ENCODE peak calls at places on chromosomes 5 and 9, in nine cellular contexts. Z, D, X, Y, N, A, E, V and G are unnamed samples.

GRCh38 chr9:77751341-77752091 is 103.4 kb upstream of the GNA14 start:
- DNase-seq in Z (peak; percentile 19), D (no peak), X (peak; percentile 51), Y (peak; percentile 75), N (no peak), A (no peak), E (no peak), V (peak; percentile 81), G (peak; percentile 56)

GRCh38 chr5:6504677-6505414 is 56.2 kb downstream of the UBE2QL1 start:
- DNase-seq in Z (no peak), D (no peak), X (no peak), Y (peak; percentile 99), N (no peak), A (no peak), E (no peak), V (peak; percentile 4), G (no peak)

GRCh38 chr9:7691909-7692308 is 107.7 kb downstream of the DMAC1 start:
- DNase-seq in Z (no peak), D (no peak), X (no peak), Y (no peak), N (no peak), A (no peak), E (no peak), V (no peak), G (no peak)

GRCh38 chr5:112156211-112156610 is 262.9 kb downstream of the EPB41L4A start:
- DNase-seq in Z (no peak), D (no peak), X (no peak), Y (no peak), N (no peak), A (no peak), E (no peak), V (no peak), G (no peak)

GRCh38 chr9:110255417-110256141 is 728 bp downstream of the TXN start:
- DNase-seq in Z (peak; percentile 63), D (peak; percentile 22), X (peak; percentile 49), Y (peak; percentile 64), N (peak; percentile 56), A (peak; percentile 91), E (peak; percentile 80), V (peak; percentile 16), G (no peak)

GRCh38 chr5:160479220-160479619 is 57.6 kb downstream of the PTTG1 start:
- DNase-seq in Z (no peak), D (no peak), X (no peak), Y (no peak), N (no peak), A (no peak), E (no peak), V (no peak), G (no peak)

GRCh38 chr9:18848657-18849056 is 184.4 kb downstream of the SAXO1 start:
- DNase-seq in Z (no peak), D (no peak), X (no peak), Y (no peak), N (no peak), A (no peak), E (no peak), V (no peak), G (no peak)

GRCh38 chr9:120436937-120437592 is 142.9 kb downstream of the CDK5RAP2 start:
- DNase-seq in Z (no peak), D (no peak), X (no peak), Y (no peak), N (no peak), A (no peak), E (peak; percentile 72), V (no peak), G (no peak)

GRCh38 chr9:125513634-125514413 is 193.2 kb downstream of the MAPKAP1 start:
- DNase-seq in Z (peak; percentile 27), D (no peak), X (peak; percentile 33), Y (peak; percentile 77), N (no peak), A (peak; percentile 73), E (peak; percentile 47), V (peak; percentile 56), G (peak; percentile 17)

GRCh38 chr5:125210241-125210947 is 464.0 kb upstream of the ZNF608 start:
- DNase-seq in Z (no peak), D (no peak), X (no peak), Y (no peak), N (no peak), A (no peak), E (no peak), V (no peak), G (no peak)

GRCh38 chr5:156411-157072 is 34.8 kb upstream of the LRRC14B start:
- DNase-seq in Z (no peak), D (no peak), X (no peak), Y (no peak), N (no peak), A (peak; percentile 52), E (no peak), V (no peak), G (no peak)

GRCh38 chr5:91712718-91713117 is 329.6 kb upstream of the ARRDC3 start:
- DNase-seq in Z (no peak), D (no peak), X (no peak), Y (no peak), N (no peak), A (no peak), E (no peak), V (no peak), G (no peak)

GRCh38 chr9:4077499-4078102 is 222.3 kb downstream of the GLIS3 start:
- DNase-seq in Z (peak; percentile 66), D (peak; percentile 28), X (peak; percentile 71), Y (peak; percentile 72), N (no peak), A (peak; percentile 87), E (peak; percentile 92), V (peak; percentile 39), G (no peak)

GRCh38 chr9:87640385-87640795 is 85.5 kb upstream of the CTSL start:
- DNase-seq in Z (peak; percentile 74), D (no peak), X (no peak), Y (no peak), N (no peak), A (peak; percentile 84), E (peak; percentile 79), V (peak; percentile 86), G (no peak)

GRCh38 chr5:109041319-109041718 is 293.6 kb downstream of the FER start:
- DNase-seq in Z (no peak), D (no peak), X (no peak), Y (no peak), N (no peak), A (no peak), E (no peak), V (no peak), G (no peak)

GRCh38 chr9:91177081-91177480 is 184.6 kb downstream of the AUH start:
- DNase-seq in Z (no peak), D (peak; percentile 6), X (no peak), Y (no peak), N (no peak), A (no peak), E (no peak), V (no peak), G (no peak)

GRCh38 chr5:172010278-172010677 is 3.8 kb upstream of the FBXW11 start:
- DNase-seq in Z (no peak), D (no peak), X (no peak), Y (peak; percentile 8), N (no peak), A (no peak), E (no peak), V (no peak), G (no peak)

GRCh38 chr5:24712047-24712446 is 67.3 kb upstream of the CDH10 start:
- DNase-seq in Z (no peak), D (no peak), X (no peak), Y (no peak), N (no peak), A (no peak), E (no peak), V (no peak), G (no peak)
- H3K4me3 ChIP-seq in Z (no peak overlapping the region), D (no peak overlapping the region), X (no peak overlapping the region), Y (no peak overlapping the region), N (no peak overlapping the region), A (no peak overlapping the region), E (no peak overlapping the region), V (no peak overlapping the region), G (no peak overlapping the region)

GRCh38 chr9:136792321-136793062 is 1.3 kb downstream of the TMEM141 start:
- DNase-seq in Z (no peak), D (no peak), X (no peak), Y (no peak), N (no peak), A (peak; percentile 81), E (peak; percentile 74), V (no peak), G (no peak)
- H3K4me3 ChIP-seq in Z (peak overlapping the region; percentile 69), D (peak overlapping the region; percentile 74), X (no peak overlapping the region), Y (peak overlapping the region; percentile 68), N (peak overlapping the region; percentile 87), A (no peak overlapping the region), E (no peak overlapping the region), V (peak overlapping the region; percentile 84), G (peak overlapping the region; percentile 94)

GRCh38 chr5:95861221-95861857 is 38.8 kb upstream of the GLRX start:
- DNase-seq in Z (peak; percentile 66), D (no peak), X (peak; percentile 76), Y (peak; percentile 94), N (no peak), A (no peak), E (peak; percentile 76), V (peak; percentile 83), G (peak; percentile 99)
- H3K4me3 ChIP-seq in Z (no peak overlapping the region), D (no peak overlapping the region), X (no peak overlapping the region), Y (peak overlapping the region; percentile 29), N (no peak overlapping the region), A (no peak overlapping the region), E (no peak overlapping the region), V (no peak overlapping the region), G (no peak overlapping the region)

GRCh38 chr9:124452326-124452725 is 2.1 kb downstream of the ADGRD2 start:
- DNase-seq in Z (no peak), D (no peak), X (no peak), Y (no peak), N (no peak), A (no peak), E (no peak), V (no peak), G (no peak)

GRCh38 chr9:124454791-124455443 is 4.7 kb downstream of the ADGRD2 start:
- DNase-seq in Z (no peak), D (no peak), X (no peak), Y (no peak), N (no peak), A (no peak), E (no peak), V (no peak), G (no peak)

GRCh38 chr9:124454296-124454695 is 4.0 kb downstream of the ADGRD2 start:
- DNase-seq in Z (no peak), D (no peak), X (no peak), Y (no peak), N (no peak), A (no peak), E (no peak), V (no peak), G (no peak)

GRCh38 chr9:124452841-124453585 is 2.8 kb downstream of the ADGRD2 start:
- DNase-seq in Z (no peak), D (no peak), X (no peak), Y (no peak), N (no peak), A (no peak), E (no peak), V (no peak), G (no peak)

GRCh38 chr9:124453586-124454191 is 3.4 kb downstream of the ADGRD2 start:
- DNase-seq in Z (no peak), D (no peak), X (no peak), Y (no peak), N (no peak), A (no peak), E (no peak), V (no peak), G (no peak)
- H3K4me3 ChIP-seq in Z (peak overlapping the region; percentile 22), D (no peak overlapping the region), X (no peak overlapping the region), Y (no peak overlapping the region), N (no peak overlapping the region), A (no peak overlapping the region), E (no peak overlapping the region), V (no peak overlapping the region), G (no peak overlapping the region)